ENCODE peak calls at places on chromosomes 6 and 20, in eight cellular contexts. X, F, T, G, I, W, V and Z are unnamed samples.

GRCh38 chr6:118187568-118188164 is 280.6 kb downstream of the SLC35F1 start:
- DNase-seq in X (peak), F (peak), T (no peak), G (no peak), I (peak), W (no peak), V (no peak), Z (no peak)

GRCh38 chr6:25263602-25264001 is 15.6 kb upstream of the CARMIL1 start:
- DNase-seq in X (no peak), F (no peak), T (no peak), G (no peak), I (peak), W (no peak), V (no peak), Z (no peak)

GRCh38 chr6:126041516-126042447 is 55.4 kb downstream of the TRMT11 start:
- DNase-seq in X (no peak), F (no peak), T (no peak), G (no peak), I (peak), W (no peak), V (no peak), Z (no peak)

GRCh38 chr6:167331565-167331964 is 6.7 kb downstream of the TTLL2 start:
- DNase-seq in X (no peak), F (no peak), T (no peak), G (no peak), I (no peak), W (no peak), V (no peak), Z (no peak)

GRCh38 chr6:128471907-128472306 is 48.5 kb downstream of the PTPRK start:
- DNase-seq in X (no peak), F (no peak), T (no peak), G (no peak), I (no peak), W (no peak), V (no peak), Z (no peak)

GRCh38 chr6:153862139-153862538 is 176.9 kb upstream of the OPRM1 start:
- DNase-seq in X (no peak), F (no peak), T (no peak), G (no peak), I (no peak), W (no peak), V (no peak), Z (no peak)

GRCh38 chr20:38724603-38725457 is 544 bp downstream of the SLC32A1 start:
- DNase-seq in X (no peak), F (peak), T (no peak), G (peak), I (no peak), W (no peak), V (no peak), Z (no peak)

GRCh38 chr6:3530515-3530914 is 73.7 kb upstream of the SLC22A23 start:
- DNase-seq in X (no peak), F (no peak), T (no peak), G (no peak), I (no peak), W (no peak), V (no peak), Z (no peak)

GRCh38 chr6:116764961-116765841 is at the start of gene FAM162B:
- DNase-seq in X (peak), F (no peak), T (no peak), G (peak), I (no peak), W (no peak), V (no peak), Z (no peak)

GRCh38 chr6:25027221-25027916 is 91.6 kb upstream of the RIPOR2 start:
- DNase-seq in X (peak), F (peak), T (peak), G (no peak), I (no peak), W (no peak), V (no peak), Z (peak)

GRCh38 chr20:2804921-2805681 is 4.7 kb upstream of the CPXM1 start:
- DNase-seq in X (no peak), F (no peak), T (no peak), G (peak), I (peak), W (no peak), V (no peak), Z (peak)

GRCh38 chr6:152428126-152428525 is 209.0 kb downstream of the SYNE1 start:
- DNase-seq in X (no peak), F (no peak), T (no peak), G (no peak), I (peak), W (no peak), V (no peak), Z (no peak)

GRCh38 chr6:38391909-38392614 is 247.7 kb downstream of the BTBD9 start:
- DNase-seq in X (no peak), F (no peak), T (no peak), G (no peak), I (peak), W (no peak), V (no peak), Z (no peak)

GRCh38 chr6:149750136-149750609 is 632 bp downstream of the PCMT1 start:
- DNase-seq in X (peak), F (peak), T (peak), G (peak), I (peak), W (no peak), V (peak), Z (no peak)

GRCh38 chr6:125262026-125263013 is 39.4 kb downstream of the HDDC2 start:
- DNase-seq in X (no peak), F (no peak), T (no peak), G (no peak), I (peak), W (no peak), V (no peak), Z (no peak)

GRCh38 chr6:18219611-18220010 is 44.7 kb downstream of the DEK start:
- DNase-seq in X (no peak), F (no peak), T (no peak), G (no peak), I (peak), W (no peak), V (no peak), Z (no peak)

DNA sequence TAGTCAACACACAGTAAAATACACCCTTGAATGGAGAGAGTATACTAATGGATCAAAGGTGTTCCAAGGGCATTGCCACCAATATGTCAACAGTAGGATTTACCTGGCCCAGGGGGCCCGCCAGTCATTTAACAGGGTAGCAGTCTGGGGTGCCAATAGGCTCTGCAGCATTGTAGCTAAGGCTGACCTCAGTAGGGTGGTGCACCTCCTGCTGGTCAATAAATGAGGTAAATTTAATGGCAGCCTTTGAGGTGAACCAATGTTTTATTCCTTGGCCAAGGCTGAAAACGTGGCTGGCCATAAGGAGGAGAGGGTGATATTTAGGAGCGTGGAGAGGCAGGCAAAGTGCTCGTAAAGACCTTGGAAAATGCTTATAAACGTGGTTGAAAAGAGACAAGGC is 147.2 kb downstream of the RPS12 start:
- DNase-seq in X (no peak), F (peak), T (peak), G (no peak), I (no peak), W (no peak), V (no peak), Z (no peak)
- TF ChIP-seq CTCF in X (no peak), F (peak), T (peak), G (no peak), I (no peak), W (no peak), V (no peak), Z (no peak)

GRCh38 chr20:21575981-21576740 is 62.3 kb upstream of the NKX2-2 start:
- DNase-seq in X (no peak), F (no peak), T (no peak), G (no peak), I (no peak), W (no peak), V (no peak), Z (no peak)
- TF ChIP-seq CTCF in X (no peak), F (no peak), T (no peak), G (no peak), I (no peak), W (no peak), V (no peak), Z (no peak)

DNA sequence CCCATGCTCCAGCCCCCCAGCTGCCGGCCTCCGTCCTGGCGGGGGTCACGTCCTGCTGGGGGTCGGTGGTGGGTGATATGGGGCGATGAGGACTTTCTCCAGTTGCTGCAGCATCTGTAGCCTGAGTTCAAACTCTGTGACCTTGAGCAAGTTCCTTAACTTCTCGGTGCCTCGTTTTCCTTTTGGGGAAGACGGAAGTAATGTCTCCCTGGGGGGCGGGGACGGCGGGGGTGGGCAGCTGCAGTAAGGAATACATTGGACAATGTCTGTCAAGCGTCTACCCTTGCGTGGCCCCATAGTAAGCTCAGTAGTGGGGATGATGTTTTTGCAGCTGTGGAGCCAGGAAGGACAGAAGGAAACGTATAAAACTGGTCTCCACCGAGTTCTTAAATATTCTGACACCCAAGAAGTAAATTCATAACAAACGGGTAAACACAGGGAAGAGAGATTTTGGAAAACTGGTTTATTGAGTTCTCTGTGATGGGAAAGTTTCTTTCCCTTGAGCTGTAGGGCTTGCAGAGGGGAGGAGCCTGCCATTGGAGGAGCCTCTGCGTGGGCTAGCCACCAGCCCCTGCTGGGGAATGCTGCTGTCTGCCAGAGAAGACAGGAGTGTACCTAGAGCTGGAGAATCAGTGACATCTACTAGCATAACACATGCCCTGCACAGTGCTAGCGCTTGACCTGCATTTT is 1.0 kb upstream of the ACSS1 start:
- DNase-seq in X (peak), F (no peak), T (no peak), G (no peak), I (no peak), W (peak), V (peak), Z (peak)
- TF ChIP-seq CTCF in X (no peak), F (no peak), T (no peak), G (no peak), I (no peak), W (no peak), V (no peak), Z (no peak)

GRCh38 chr6:16227605-16228004 is 10.8 kb upstream of the GMPR start:
- DNase-seq in X (no peak), F (no peak), T (no peak), G (no peak), I (no peak), W (no peak), V (no peak), Z (no peak)

GRCh38 chr6:16228043-16228442 is 10.3 kb upstream of the GMPR start:
- DNase-seq in X (no peak), F (no peak), T (no peak), G (no peak), I (no peak), W (no peak), V (no peak), Z (no peak)

GRCh38 chr6:16227048-16227562 is 11.3 kb upstream of the GMPR start:
- DNase-seq in X (no peak), F (no peak), T (no peak), G (no peak), I (no peak), W (no peak), V (no peak), Z (no peak)

GRCh38 chr6:16229710-16230109 is 8.7 kb upstream of the GMPR start:
- DNase-seq in X (no peak), F (no peak), T (no peak), G (peak), I (peak), W (no peak), V (no peak), Z (peak)

DNA sequence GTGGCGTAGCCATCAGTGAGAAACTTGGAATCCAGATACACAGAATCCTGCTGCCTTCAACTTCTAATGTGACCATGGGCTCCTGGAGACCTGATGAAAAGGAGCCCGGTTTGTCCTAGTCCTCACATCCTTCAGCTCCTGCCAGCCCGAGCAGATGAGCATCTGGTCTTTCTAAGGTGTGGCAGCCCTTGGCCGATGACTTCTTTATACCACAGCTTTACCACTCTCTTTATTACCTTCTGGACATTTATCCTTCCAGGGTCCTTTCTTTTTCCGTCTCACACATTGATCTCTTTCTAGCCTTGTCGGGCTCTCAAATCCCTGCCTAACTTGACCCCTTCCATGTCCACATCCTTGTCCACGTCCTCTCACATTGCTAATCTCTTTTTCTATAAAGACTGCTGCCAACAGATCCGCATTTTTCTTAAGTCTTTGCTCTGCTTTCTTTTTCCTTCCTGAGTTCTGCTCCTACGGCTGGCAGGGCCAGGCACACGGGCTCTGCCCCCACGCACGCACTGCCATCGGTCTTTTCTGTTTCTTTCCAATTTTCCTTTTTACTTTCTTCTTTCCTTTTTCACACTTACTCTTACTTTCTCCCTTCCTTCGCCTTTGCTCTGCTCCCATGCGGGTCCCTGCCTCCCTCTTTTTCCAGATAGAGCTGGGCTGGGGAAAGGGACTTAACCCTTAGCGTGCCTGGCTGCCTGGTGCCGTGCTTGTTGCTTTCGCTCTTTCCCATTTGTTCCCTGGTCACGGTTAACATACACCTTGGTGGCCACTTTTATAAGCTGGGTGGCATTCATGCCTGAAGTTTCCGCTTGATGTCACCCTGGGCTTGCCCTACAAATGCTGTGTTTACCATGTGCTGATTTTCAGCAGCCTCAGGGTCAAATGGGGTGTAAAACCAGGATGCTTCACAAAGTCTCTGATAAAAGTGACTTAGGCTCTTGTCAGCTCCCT is 9.4 kb upstream of the GMPR start:
- DNase-seq in X (no peak), F (no peak), T (no peak), G (peak), I (peak), W (no peak), V (no peak), Z (no peak)
- TF ChIP-seq CTCF in X (no peak), F (no peak), T (no peak), G (no peak), I (no peak), W (peak), V (no peak), Z (no peak)

GRCh38 chr6:107778242-107778641 is 45.9 kb downstream of the SCML4 start:
- DNase-seq in X (no peak), F (no peak), T (no peak), G (no peak), I (no peak), W (no peak), V (no peak), Z (no peak)
- TF ChIP-seq CTCF in X (no peak), F (no peak), T (no peak), G (no peak), I (no peak), W (no peak), V (no peak), Z (no peak)

GRCh38 chr6:40249935-40250334 is 315.7 kb upstream of the MOCS1 start:
- DNase-seq in X (no peak), F (no peak), T (no peak), G (no peak), I (no peak), W (no peak), V (no peak), Z (no peak)
- TF ChIP-seq CTCF in X (no peak), F (no peak), T (no peak), G (no peak), I (no peak), W (no peak), V (no peak), Z (no peak)

GRCh38 chr6:894274-894673 is 201.3 kb upstream of the EXOC2 start:
- DNase-seq in X (no peak), F (no peak), T (peak), G (no peak), I (no peak), W (no peak), V (no peak), Z (no peak)
- TF ChIP-seq CTCF in X (no peak), F (no peak), T (peak), G (no peak), I (peak), W (no peak), V (no peak), Z (no peak)

GRCh38 chr20:16007978-16008377 is 565.3 kb downstream of the KIF16B start:
- DNase-seq in X (no peak), F (no peak), T (peak), G (no peak), I (no peak), W (no peak), V (no peak), Z (no peak)
- TF ChIP-seq CTCF in X (no peak), F (no peak), T (no peak), G (no peak), I (no peak), W (no peak), V (no peak), Z (no peak)

GRCh38 chr20:62224113-62224855 is 4.2 kb upstream of the HRH3 start:
- DNase-seq in X (no peak), F (no peak), T (no peak), G (no peak), I (no peak), W (no peak), V (no peak), Z (no peak)
- TF ChIP-seq CTCF in X (no peak), F (no peak), T (no peak), G (no peak), I (no peak), W (no peak), V (no peak), Z (no peak)

GRCh38 chr20:375265-375889 is 5.2 kb upstream of the TRIB3 start:
- DNase-seq in X (no peak), F (no peak), T (peak), G (no peak), I (no peak), W (no peak), V (no peak), Z (no peak)
- TF ChIP-seq CTCF in X (no peak), F (no peak), T (no peak), G (no peak), I (no peak), W (no peak), V (no peak), Z (no peak)